ENCODE peak calls at places on chromosomes 1 and 21, in six cellular contexts. V is heart left ventricle, C is OCI-LY7, Y is Calu3, L is Peyer's patch, T is colonic mucosa. J is an unnamed sample.

GRCh38 chr1:201639826-201640225 is 100.9 kb downstream of the NAV1 start:
- DNase-seq in C (no peak), T (no peak), Y (no peak), L (no peak), V (no peak), J (no peak)

GRCh38 chr1:235027076-235027861 is 101.4 kb downstream of the TOMM20 start:
- DNase-seq in C (no peak), T (no peak), Y (no peak), L (no peak), V (no peak), J (no peak)

GRCh38 chr1:41515778-41516167 is 31.3 kb upstream of the EDN2 start:
- DNase-seq in Y (no peak), C (no peak), L (no peak), V (no peak), T (no peak), J (no peak)

GRCh38 chr1:73782901-73783300 is 415.1 kb downstream of the LRRIQ3 start:
- DNase-seq in L (no peak), T (no peak), Y (no peak), V (no peak), C (no peak), J (no peak)

GRCh38 chr1:23619299-23620188 is 60.2 kb upstream of the ID3 start:
- DNase-seq in T (peak), L (peak), Y (peak), V (no peak), C (peak), J (peak)

GRCh38 chr1:29416267-29416666 is 179.9 kb downstream of the PTPRU start:
- DNase-seq in C (no peak), T (no peak), Y (no peak), V (no peak), L (no peak), J (no peak)

GRCh38 chr1:11065796-11066195 is 6.0 kb upstream of the SRM start:
- DNase-seq in T (no peak), V (no peak), L (no peak), Y (no peak), C (no peak), J (no peak)

GRCh38 chr21:45854702-45855247 is 126.8 kb upstream of the COL6A1 start:
- DNase-seq in Y (no peak), T (no peak), V (no peak), C (no peak), L (no peak), J (no peak)

GRCh38 chr21:42279341-42279871 is 35.8 kb downstream of the TFF3 start:
- DNase-seq in V (no peak), Y (no peak), T (no peak), L (no peak), C (no peak), J (no peak)

GRCh38 chr1:12436817-12437599 is 181.0 kb downstream of the DHRS3 start:
- DNase-seq in L (no peak), T (no peak), Y (no peak), C (no peak), V (no peak), J (no peak)

GRCh38 chr1:2602311-2602835 is 15.8 kb downstream of the PRXL2B start:
- DNase-seq in V (peak), Y (no peak), L (no peak), C (no peak), T (peak), J (no peak)

GRCh38 chr1:116498789-116499628 is 71.8 kb downstream of the CD58 start:
- DNase-seq in C (peak), V (no peak), L (peak), Y (peak), T (peak), J (peak)

GRCh38 chr21:30434033-30434631 is 4.1 kb downstream of the KRTAP13-4 start:
- DNase-seq in Y (peak), T (peak), L (no peak), V (no peak), C (peak), J (no peak)

GRCh38 chr1:198030682-198031081 is 113.5 kb downstream of the LHX9 start:
- DNase-seq in L (no peak), C (no peak), V (no peak), T (no peak), Y (no peak), J (no peak)

GRCh38 chr1:62210960-62211359 is 16.3 kb downstream of the L1TD1 start:
- DNase-seq in V (no peak), L (no peak), T (no peak), C (no peak), Y (no peak), J (no peak)

GRCh38 chr1:169109561-169110134 is 3.2 kb downstream of the ATP1B1 start:
- DNase-seq in C (peak), T (peak), Y (peak), V (no peak), L (no peak), J (no peak)

GRCh38 chr21:42513985-42514882 is 582 bp downstream of the SLC37A1 start:
- DNase-seq in Y (peak), C (peak), T (peak), V (peak), L (peak), J (peak)

GRCh38 chr1:48493970-48494769 is 22.2 kb upstream of the SPATA6 start:
- DNase-seq in C (no peak), T (peak), V (no peak), Y (peak), L (no peak), J (no peak)

GRCh38 chr1:61077676-61078521 is 4.5 kb upstream of the NFIA start:
- DNase-seq in L (peak), T (peak), Y (peak), C (peak), V (peak), J (peak)
- TF ChIP-seq CTCF in L (no peak), T (no peak), Y (no peak), C (peak), V (no peak), J (no peak)

DNA sequence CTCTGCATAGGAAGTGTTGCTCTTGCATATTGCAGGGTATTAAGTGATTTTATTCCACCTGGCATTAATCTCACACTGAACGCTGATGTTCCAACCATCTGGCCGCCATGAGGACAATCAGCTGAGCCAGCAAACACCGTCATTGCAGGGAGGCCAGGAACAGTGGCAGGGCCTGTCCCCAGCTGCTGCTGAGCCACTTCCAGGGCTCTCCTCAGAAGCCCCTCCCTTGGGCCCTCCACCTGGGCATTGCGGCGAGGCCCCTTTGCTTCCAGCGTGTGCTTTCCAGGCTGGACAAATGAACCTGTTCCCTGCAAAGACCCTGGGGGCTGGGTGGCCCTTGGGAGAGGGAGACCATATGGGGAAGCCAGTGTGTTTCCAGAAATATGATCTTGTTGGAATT is 171.6 kb upstream of the C1orf174 start:
- DNase-seq in Y (no peak), T (no peak), L (no peak), V (no peak), C (no peak), J (no peak)
- TF ChIP-seq CTCF in Y (no peak), T (no peak), L (no peak), V (no peak), C (no peak), J (no peak)

GRCh38 chr1:56798053-56798471 is 21.1 kb downstream of the FYB2 start:
- DNase-seq in Y (no peak), C (no peak), T (no peak), V (no peak), L (no peak), J (no peak)

GRCh38 chr1:56795864-56796263 is 23.3 kb downstream of the FYB2 start:
- DNase-seq in T (no peak), Y (no peak), C (no peak), V (no peak), L (no peak), J (no peak)

GRCh38 chr1:56797079-56797685 is 22.0 kb downstream of the FYB2 start:
- DNase-seq in Y (no peak), V (peak), C (no peak), L (no peak), T (peak), J (no peak)

GRCh38 chr1:56803561-56804156 is 15.5 kb downstream of the FYB2 start:
- DNase-seq in C (peak), V (no peak), L (no peak), T (peak), Y (peak), J (no peak)

DNA sequence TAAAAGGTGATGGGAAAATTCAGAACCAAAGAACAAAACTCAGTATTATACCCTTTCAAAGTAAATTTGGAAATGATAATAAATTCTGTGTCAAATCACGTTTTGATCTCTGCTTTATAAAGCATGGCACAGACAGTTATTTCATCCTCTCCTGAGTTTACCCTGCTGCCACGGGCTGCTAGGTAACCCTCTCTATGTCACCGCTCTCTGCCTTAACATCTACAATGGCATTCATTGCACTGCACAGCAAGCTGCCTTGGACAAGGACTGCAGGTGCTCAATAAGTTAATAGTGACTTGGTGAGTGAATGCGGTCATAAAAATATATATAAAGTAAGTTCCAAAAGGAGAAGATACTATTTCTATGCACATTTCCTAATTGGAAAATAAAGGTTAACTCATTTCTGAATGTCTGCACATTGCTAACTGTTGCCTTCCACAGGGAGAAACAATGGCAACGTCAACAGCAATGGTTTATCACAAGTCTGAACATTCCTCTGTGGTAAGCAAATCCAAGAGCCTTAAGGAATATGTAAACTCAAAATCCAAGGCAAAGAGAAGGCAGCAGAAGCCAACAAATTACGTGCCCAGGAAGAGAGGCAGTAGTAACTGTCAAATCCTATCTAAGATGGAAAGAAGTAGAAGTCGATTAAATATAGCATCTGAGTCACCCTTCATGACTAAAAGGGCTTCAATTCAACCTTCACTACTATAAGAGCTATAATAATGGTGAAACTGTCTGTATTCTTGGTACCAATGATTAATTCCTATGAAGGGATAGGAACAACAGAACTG is 19.4 kb downstream of the FYB2 start:
- DNase-seq in C (no peak), V (no peak), Y (no peak), T (no peak), L (no peak), J (no peak)
- TF ChIP-seq CTCF in C (no peak), V (no peak), Y (no peak), T (no peak), L (no peak), J (no peak)

GRCh38 chr21:36452281-36452680 is 27.6 kb downstream of the CLDN14 start:
- DNase-seq in T (no peak), V (no peak), L (no peak), Y (no peak), C (no peak), J (no peak)
- TF ChIP-seq CTCF in T (no peak), V (no peak), L (no peak), Y (no peak), C (no peak), J (no peak)

GRCh38 chr21:38140192-38140905 is 116.4 kb upstream of the KCNJ15 start:
- DNase-seq in Y (no peak), L (no peak), V (peak), T (no peak), C (no peak), J (no peak)

GRCh38 chr21:38139380-38140168 is 117.2 kb upstream of the KCNJ15 start:
- DNase-seq in C (no peak), T (no peak), V (no peak), L (no peak), Y (peak), J (no peak)

GRCh38 chr21:38145104-38145503 is 111.7 kb upstream of the KCNJ15 start:
- DNase-seq in T (no peak), V (no peak), C (no peak), Y (no peak), L (no peak), J (no peak)

GRCh38 chr21:38144193-38144592 is 112.6 kb upstream of the KCNJ15 start:
- DNase-seq in C (no peak), L (no peak), V (no peak), Y (no peak), T (no peak), J (no peak)

GRCh38 chr21:38142226-38142625 is 114.6 kb upstream of the KCNJ15 start:
- DNase-seq in L (no peak), T (no peak), Y (no peak), V (no peak), C (no peak), J (no peak)
- TF ChIP-seq CTCF in L (no peak), T (no peak), Y (no peak), V (no peak), C (no peak), J (no peak)

DNA sequence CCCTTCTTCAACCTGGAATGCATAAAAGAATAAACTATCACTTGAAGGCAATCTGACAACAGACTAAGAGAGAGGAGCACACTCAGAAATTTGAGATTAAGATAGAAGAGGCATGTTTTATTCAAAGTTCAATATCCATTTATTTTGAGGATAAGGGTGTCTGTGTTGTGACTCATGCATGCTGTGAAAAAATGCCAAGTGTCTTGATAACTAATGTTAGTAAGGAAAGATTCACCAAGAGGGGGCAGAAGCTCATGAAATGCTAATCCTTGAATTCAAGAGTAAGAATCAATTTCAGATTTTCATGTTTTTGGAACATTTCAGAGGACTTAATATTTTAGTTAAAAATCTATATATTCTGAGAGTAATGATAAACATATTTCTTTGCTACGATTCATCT is 94.0 kb downstream of the IFI44 start:
- DNase-seq in C (no peak), T (no peak), Y (no peak), V (no peak), L (no peak), J (no peak)
- TF ChIP-seq CTCF in C (no peak), T (no peak), Y (no peak), V (no peak), L (no peak), J (no peak)

J was measured in GM13977.